ENCODE peak calls at places on chromosomes 6 and 20, in four cellular contexts. One of them, this sample, is unnamed.

GRCh38 chr20:54345301-54345724 is 130.1 kb upstream of the DOK5 start:
- DNase-seq in K562: no peak
- DNase-seq in neural progenitor cell: no peak
- DNase-seq in A673: peak
- DNase-seq in this sample: peak

GRCh38 chr20:10324198-10324836 is 105.7 kb downstream of the SNAP25 start:
- DNase-seq in A673: no peak
- DNase-seq in neural progenitor cell: no peak
- DNase-seq in K562: no peak
- DNase-seq in this sample: no peak

GRCh38 chr6:32967151-32968091 is 973 bp upstream of the BRD2 start:
- DNase-seq in neural progenitor cell: peak
- DNase-seq in K562: peak
- DNase-seq in A673: peak
- DNase-seq in this sample: peak

GRCh38 chr6:36826520-36827227 is 12.6 kb downstream of the CPNE5 start:
- DNase-seq in K562: no peak
- DNase-seq in neural progenitor cell: no peak
- DNase-seq in A673: no peak
- DNase-seq in this sample: no peak

GRCh38 chr20:1953616-1954015 is 40.2 kb downstream of the PDYN start:
- DNase-seq in K562: no peak
- DNase-seq in A673: no peak
- DNase-seq in neural progenitor cell: no peak
- DNase-seq in this sample: no peak

GRCh38 chr6:4611441-4612129 is 164.6 kb upstream of the CDYL start:
- DNase-seq in neural progenitor cell: no peak
- DNase-seq in A673: peak
- DNase-seq in K562: no peak
- DNase-seq in this sample: no peak

GRCh38 chr20:22098451-22098850 is 393.0 kb downstream of the PAX1 start:
- DNase-seq in K562: no peak
- DNase-seq in neural progenitor cell: no peak
- DNase-seq in A673: no peak
- DNase-seq in this sample: no peak

GRCh38 chr20:47347661-47348462 is 8.6 kb downstream of the ZMYND8 start:
- DNase-seq in neural progenitor cell: no peak
- DNase-seq in A673: no peak
- DNase-seq in K562: no peak
- DNase-seq in this sample: no peak

GRCh38 chr6:15086273-15087158 is 159.4 kb upstream of the JARID2 start:
- DNase-seq in neural progenitor cell: no peak
- DNase-seq in A673: no peak
- DNase-seq in K562: no peak
- DNase-seq in this sample: no peak

GRCh38 chr6:121479486-121480098 is 44.1 kb downstream of the GJA1 start:
- DNase-seq in A673: no peak
- DNase-seq in K562: no peak
- DNase-seq in neural progenitor cell: no peak
- DNase-seq in this sample: no peak

GRCh38 chr6:158571826-158572652 is 12.1 kb downstream of the TMEM181 start:
- DNase-seq in neural progenitor cell: no peak
- DNase-seq in K562: no peak
- DNase-seq in A673: no peak
- DNase-seq in this sample: no peak

GRCh38 chr6:51349866-51350265 is 531.2 kb downstream of the TFAP2B start:
- DNase-seq in K562: no peak
- DNase-seq in neural progenitor cell: peak
- DNase-seq in A673: no peak
- DNase-seq in this sample: no peak

GRCh38 chr20:63706027-63706695 is 1.6 kb downstream of the ARFRP1 start:
- DNase-seq in K562: no peak
- DNase-seq in neural progenitor cell: no peak
- DNase-seq in A673: no peak
- DNase-seq in this sample: no peak
- TF ChIP-seq EZH2 in K562: no peak
- TF ChIP-seq EZH2 in neural progenitor cell: no peak
- TF ChIP-seq EZH2 in A673: no peak
- TF ChIP-seq EZH2 in this sample: no peak

GRCh38 chr6:127590344-127590743 is 13.4 kb downstream of the C6orf58 start:
- DNase-seq in K562: no peak
- DNase-seq in A673: no peak
- DNase-seq in neural progenitor cell: no peak
- DNase-seq in this sample: no peak
- TF ChIP-seq EZH2 in K562: no peak
- TF ChIP-seq EZH2 in A673: no peak
- TF ChIP-seq EZH2 in neural progenitor cell: no peak
- TF ChIP-seq EZH2 in this sample: no peak

GRCh38 chr6:18958146-18958545 is 571.0 kb downstream of the RNF144B start:
- DNase-seq in A673: no peak
- DNase-seq in neural progenitor cell: no peak
- DNase-seq in K562: no peak
- DNase-seq in this sample: no peak

GRCh38 chr6:18963439-18963838 is 576.3 kb downstream of the RNF144B start:
- DNase-seq in A673: no peak
- DNase-seq in K562: no peak
- DNase-seq in neural progenitor cell: no peak
- DNase-seq in this sample: no peak
- TF ChIP-seq EZH2 in A673: no peak
- TF ChIP-seq EZH2 in K562: no peak
- TF ChIP-seq EZH2 in neural progenitor cell: no peak
- TF ChIP-seq EZH2 in this sample: no peak

DNA sequence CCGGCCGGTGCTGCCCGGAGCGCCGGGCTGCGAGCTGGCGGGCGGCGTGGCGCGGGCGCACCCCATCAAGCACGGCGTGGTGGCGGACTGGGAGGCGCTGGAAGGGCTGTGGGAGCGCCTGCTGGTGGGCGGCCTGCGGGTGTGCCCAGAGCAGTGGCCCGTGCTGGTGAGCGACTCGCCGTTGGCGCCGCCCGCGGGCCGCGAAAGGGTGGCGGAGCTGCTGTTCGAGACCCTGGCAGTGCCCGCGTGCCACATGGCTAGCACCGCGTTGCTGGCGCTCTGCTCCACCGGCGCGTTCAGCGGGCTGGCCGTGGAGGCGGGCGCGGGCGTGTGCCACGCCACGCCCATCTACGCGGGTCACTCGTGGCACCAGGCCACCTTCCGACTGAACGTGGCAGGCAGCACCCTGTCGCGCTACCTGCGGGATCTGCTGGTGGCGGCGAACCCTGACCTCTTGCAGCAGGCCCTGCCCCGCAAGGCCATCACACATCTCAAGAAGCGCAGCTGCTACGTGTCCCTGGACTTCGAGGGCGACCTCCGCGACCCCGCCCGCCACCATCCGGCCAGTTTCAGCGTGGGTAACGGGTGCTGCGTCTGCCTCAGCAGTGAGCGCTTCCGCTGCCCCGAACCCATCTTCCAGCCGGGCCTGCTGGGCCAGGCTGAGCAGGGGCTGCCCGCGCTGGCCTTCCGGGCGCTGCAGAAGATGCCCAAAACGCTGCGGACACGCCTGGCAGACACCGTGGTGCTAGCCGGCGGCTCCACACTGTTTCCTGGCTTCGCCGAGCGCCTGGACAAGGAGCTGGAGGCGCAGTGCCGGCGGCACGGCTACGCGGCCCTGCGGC is 723 bp downstream of the ACTL10 start:
- DNase-seq in K562: no peak
- DNase-seq in neural progenitor cell: no peak
- DNase-seq in A673: peak
- DNase-seq in this sample: peak
- TF ChIP-seq EZH2 in K562: no peak
- TF ChIP-seq EZH2 in neural progenitor cell: no peak
- TF ChIP-seq EZH2 in A673: no peak
- TF ChIP-seq EZH2 in this sample: no peak

GRCh38 chr6:144063246-144063743 is 32.1 kb downstream of the SF3B5 start:
- DNase-seq in neural progenitor cell: peak
- DNase-seq in K562: peak
- DNase-seq in A673: no peak
- DNase-seq in this sample: no peak

GRCh38 chr6:144066255-144066654 is 29.1 kb downstream of the SF3B5 start:
- DNase-seq in neural progenitor cell: no peak
- DNase-seq in A673: no peak
- DNase-seq in K562: no peak
- DNase-seq in this sample: no peak

GRCh38 chr6:144063744-144064401 is 31.5 kb downstream of the SF3B5 start:
- DNase-seq in neural progenitor cell: peak
- DNase-seq in K562: peak
- DNase-seq in A673: peak
- DNase-seq in this sample: no peak

GRCh38 chr6:144064402-144064830 is 31.0 kb downstream of the SF3B5 start:
- DNase-seq in neural progenitor cell: peak
- DNase-seq in A673: peak
- DNase-seq in K562: peak
- DNase-seq in this sample: no peak

GRCh38 chr6:144064831-144065668 is 30.3 kb downstream of the SF3B5 start:
- DNase-seq in A673: peak
- DNase-seq in K562: no peak
- DNase-seq in neural progenitor cell: peak
- DNase-seq in this sample: peak
- TF ChIP-seq EZH2 in A673: no peak
- TF ChIP-seq EZH2 in K562: no peak
- TF ChIP-seq EZH2 in neural progenitor cell: no peak
- TF ChIP-seq EZH2 in this sample: peak

GRCh38 chr20:664576-664975 is 11.0 kb downstream of the SCRT2 start:
- DNase-seq in neural progenitor cell: no peak
- DNase-seq in K562: no peak
- DNase-seq in A673: no peak
- DNase-seq in this sample: no peak
- TF ChIP-seq EZH2 in neural progenitor cell: no peak
- TF ChIP-seq EZH2 in K562: no peak
- TF ChIP-seq EZH2 in A673: peak
- TF ChIP-seq EZH2 in this sample: peak

DNA sequence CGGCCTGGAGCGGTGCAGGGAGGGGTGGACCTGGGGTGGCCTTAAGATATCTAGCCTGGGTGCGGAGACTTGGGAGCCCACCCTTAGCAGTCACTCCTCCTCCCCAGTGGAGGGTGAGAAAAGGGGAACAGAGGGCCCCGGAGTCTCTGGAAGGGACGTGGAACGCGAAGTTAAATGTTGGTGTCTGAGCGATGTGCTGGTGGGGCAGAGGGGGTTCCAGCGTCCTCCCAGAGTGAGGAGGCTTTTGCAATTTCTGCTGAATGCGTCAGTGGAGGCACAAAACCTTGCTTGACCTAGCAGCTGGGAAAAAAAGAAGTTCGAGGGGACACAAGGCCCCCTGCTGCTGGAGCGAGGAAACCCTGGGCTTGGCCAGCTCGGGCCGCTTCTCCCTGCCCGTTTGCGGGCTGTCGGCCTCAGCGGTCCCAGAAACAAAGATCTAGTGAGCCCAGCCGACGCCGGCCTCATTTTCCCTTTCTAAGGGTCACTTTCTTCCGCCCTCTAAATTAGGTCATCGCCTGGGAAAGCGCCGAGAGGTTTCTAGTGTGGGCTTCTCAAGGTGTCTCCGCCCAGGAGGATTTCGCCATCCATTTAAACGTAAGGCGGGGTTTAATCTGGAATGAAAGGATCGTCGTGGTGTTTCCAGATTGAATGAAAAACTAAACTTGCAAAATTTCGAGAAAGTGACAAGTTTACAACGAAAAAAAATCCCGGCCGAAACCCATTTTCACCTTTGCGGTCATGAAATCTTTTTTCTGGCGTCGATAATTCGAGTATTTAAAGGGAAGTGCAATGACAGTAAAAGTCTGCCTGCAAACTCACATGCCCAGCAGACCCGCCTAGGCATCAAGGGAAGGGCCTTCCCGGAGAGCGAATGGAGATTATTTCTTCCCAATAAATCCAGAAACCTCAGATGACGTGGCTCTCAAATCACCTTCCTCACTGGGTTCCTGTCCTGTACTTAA is 4.5 kb downstream of the OLIG3 start:
- DNase-seq in K562: no peak
- DNase-seq in neural progenitor cell: peak
- DNase-seq in A673: no peak
- DNase-seq in this sample: no peak
- TF ChIP-seq EZH2 in K562: no peak
- TF ChIP-seq EZH2 in neural progenitor cell: peak
- TF ChIP-seq EZH2 in A673: no peak
- TF ChIP-seq EZH2 in this sample: no peak